ENCODE peak calls at places on chromosomes 3 and 15, in five cellular contexts. V, G, W, T and Q are unnamed samples.

GRCh38 chr15:42191610-42192346 is 16.3 kb downstream of the VPS39 start:
- DNase-seq in V (no peak), G (no peak), W (no peak), T (no peak), Q (no peak)

GRCh38 chr3:157290761-157291160 is 130.8 kb upstream of the CCNL1 start:
- DNase-seq in V (no peak), G (peak; percentile 63), W (no peak), T (no peak), Q (no peak)

GRCh38 chr3:12192173-12192572 is 33.5 kb upstream of the TIMP4 start:
- DNase-seq in V (no peak), G (no peak), W (no peak), T (no peak), Q (no peak)

GRCh38 chr15:59335197-59335786 is 37.4 kb downstream of the MYO1E start:
- DNase-seq in V (no peak), G (no peak), W (no peak), T (no peak), Q (no peak)

GRCh38 chr3:138724433-138724832 is 110.3 kb downstream of the PIK3CB start:
- DNase-seq in V (no peak), G (no peak), W (no peak), T (no peak), Q (no peak)

GRCh38 chr15:91158415-91159394 is 58.6 kb downstream of the SV2B start:
- DNase-seq in V (no peak), G (no peak), W (no peak), T (no peak), Q (no peak)

GRCh38 chr3:126913524-126913923 is 69.4 kb upstream of the PLXNA1 start:
- DNase-seq in V (no peak), G (no peak), W (no peak), T (no peak), Q (no peak)

GRCh38 chr3:157794771-157795170 is 291.6 kb upstream of the VEPH1 start:
- DNase-seq in V (no peak), G (peak; percentile 53), W (no peak), T (no peak), Q (no peak)

GRCh38 chr3:156670077-156670476 is 4.3 kb upstream of the TIPARP start:
- DNase-seq in V (no peak), G (no peak), W (no peak), T (no peak), Q (no peak)

GRCh38 chr3:7484636-7485035 is 623.7 kb downstream of the GRM7 start:
- DNase-seq in V (no peak), G (no peak), W (no peak), T (no peak), Q (no peak)

GRCh38 chr15:94119923-94120775 is 111.2 kb upstream of the MCTP2 start:
- DNase-seq in V (peak; percentile 17), G (peak; percentile 82), W (peak; percentile 19), T (peak; percentile 43), Q (peak; percentile 27)

GRCh38 chr15:47993051-47993450 is 127.7 kb upstream of the SLC24A5 start:
- DNase-seq in V (no peak), G (no peak), W (no peak), T (no peak), Q (no peak)

GRCh38 chr3:128112406-128112968 is 11.1 kb downstream of the RUVBL1 start:
- DNase-seq in V (peak; percentile 36), G (peak; percentile 90), W (peak; percentile 26), T (no peak), Q (no peak)

GRCh38 chr3:128374746-128375445 is 91.8 kb downstream of the DNAJB8 start:
- DNase-seq in V (no peak), G (no peak), W (no peak), T (no peak), Q (no peak)

GRCh38 chr15:38414351-38414750 is 39.6 kb upstream of the FAM98B start:
- DNase-seq in V (no peak), G (peak; percentile 75), W (no peak), T (peak; percentile 57), Q (peak; percentile 52)

GRCh38 chr3:140342668-140343067 is 335.2 kb upstream of the TRIM42 start:
- DNase-seq in V (no peak), G (no peak), W (no peak), T (no peak), Q (no peak)

GRCh38 chr3:116201032-116201690 is 244.1 kb downstream of the LSAMP start:
- DNase-seq in V (no peak), G (no peak), W (no peak), T (no peak), Q (no peak)

GRCh38 chr15:99605490-99605931 is 39.7 kb downstream of the MEF2A start:
- DNase-seq in V (no peak), G (peak; percentile 6), W (no peak), T (no peak), Q (no peak)

GRCh38 chr15:51718199-51718598 is 19.3 kb downstream of the LYSMD2 start:
- DNase-seq in V (no peak), G (no peak), W (no peak), T (no peak), Q (no peak)